ENCODE peak calls at places on chromosomes 1 and 21, in seven cellular contexts. One of them, this sample, is unnamed.

GRCh38 chr1:153985341-153985912 is 712 bp downstream of the RAB13 start:
- DNase-seq in nephron progenitor cell: no peak
- DNase-seq in prostate gland: no peak
- DNase-seq in uterus: peak
- DNase-seq in CD8-positive, alpha-beta T cell: no peak
- DNase-seq in epithelial cell of esophagus: no peak
- DNase-seq in heart right ventricle: no peak
- DNase-seq in this sample: no peak

GRCh38 chr1:112061056-112061455 is 71.6 kb upstream of the KCND3 start:
- DNase-seq in nephron progenitor cell: no peak
- DNase-seq in prostate gland: peak
- DNase-seq in uterus: no peak
- DNase-seq in CD8-positive, alpha-beta T cell: no peak
- DNase-seq in epithelial cell of esophagus: peak
- DNase-seq in heart right ventricle: no peak
- DNase-seq in this sample: no peak

GRCh38 chr21:15289896-15290841 is 225.4 kb upstream of the NRIP1 start:
- DNase-seq in nephron progenitor cell: peak
- DNase-seq in prostate gland: peak
- DNase-seq in uterus: no peak
- DNase-seq in CD8-positive, alpha-beta T cell: no peak
- DNase-seq in epithelial cell of esophagus: no peak
- DNase-seq in heart right ventricle: peak
- DNase-seq in this sample: no peak

GRCh38 chr1:34977858-34978257 is 7.3 kb downstream of the TMEM35B start:
- DNase-seq in nephron progenitor cell: no peak
- DNase-seq in prostate gland: no peak
- DNase-seq in uterus: no peak
- DNase-seq in CD8-positive, alpha-beta T cell: no peak
- DNase-seq in epithelial cell of esophagus: no peak
- DNase-seq in heart right ventricle: no peak
- DNase-seq in this sample: no peak

GRCh38 chr1:4665456-4665855 is 11.0 kb downstream of the AJAP1 start:
- DNase-seq in nephron progenitor cell: no peak
- DNase-seq in prostate gland: no peak
- DNase-seq in uterus: no peak
- DNase-seq in CD8-positive, alpha-beta T cell: no peak
- DNase-seq in epithelial cell of esophagus: no peak
- DNase-seq in heart right ventricle: no peak
- DNase-seq in this sample: no peak

GRCh38 chr1:22228074-22228473 is 85.2 kb upstream of the WNT4 start:
- DNase-seq in nephron progenitor cell: no peak
- DNase-seq in prostate gland: no peak
- DNase-seq in uterus: no peak
- DNase-seq in CD8-positive, alpha-beta T cell: no peak
- DNase-seq in epithelial cell of esophagus: no peak
- DNase-seq in heart right ventricle: no peak
- DNase-seq in this sample: no peak

GRCh38 chr1:27872059-27872801 is at the start of gene THEMIS2:
- DNase-seq in nephron progenitor cell: peak
- DNase-seq in prostate gland: no peak
- DNase-seq in uterus: peak
- DNase-seq in CD8-positive, alpha-beta T cell: peak
- DNase-seq in epithelial cell of esophagus: peak
- DNase-seq in heart right ventricle: peak
- DNase-seq in this sample: peak

GRCh38 chr1:207404849-207405525 is 49.1 kb upstream of the CR2 start:
- DNase-seq in nephron progenitor cell: no peak
- DNase-seq in prostate gland: no peak
- DNase-seq in uterus: no peak
- DNase-seq in CD8-positive, alpha-beta T cell: no peak
- DNase-seq in epithelial cell of esophagus: peak
- DNase-seq in heart right ventricle: no peak
- DNase-seq in this sample: peak

GRCh38 chr1:213686983-213687382 is 300.8 kb upstream of the PROX1 start:
- DNase-seq in nephron progenitor cell: no peak
- DNase-seq in prostate gland: no peak
- DNase-seq in uterus: no peak
- DNase-seq in CD8-positive, alpha-beta T cell: no peak
- DNase-seq in epithelial cell of esophagus: peak
- DNase-seq in heart right ventricle: no peak
- DNase-seq in this sample: no peak

GRCh38 chr1:53592985-53593757 is 134.0 kb downstream of the DMRTB1 start:
- DNase-seq in nephron progenitor cell: no peak
- DNase-seq in prostate gland: no peak
- DNase-seq in uterus: no peak
- DNase-seq in CD8-positive, alpha-beta T cell: no peak
- DNase-seq in epithelial cell of esophagus: no peak
- DNase-seq in heart right ventricle: no peak
- DNase-seq in this sample: no peak

GRCh38 chr21:24895885-24896734 is 711.2 kb downstream of the MRPL39 start:
- DNase-seq in nephron progenitor cell: no peak
- DNase-seq in prostate gland: peak
- DNase-seq in uterus: no peak
- DNase-seq in CD8-positive, alpha-beta T cell: no peak
- DNase-seq in epithelial cell of esophagus: no peak
- DNase-seq in heart right ventricle: no peak
- DNase-seq in this sample: no peak

GRCh38 chr21:39141502-39141901 is 41.7 kb downstream of the PSMG1 start:
- DNase-seq in nephron progenitor cell: no peak
- DNase-seq in prostate gland: no peak
- DNase-seq in uterus: no peak
- DNase-seq in CD8-positive, alpha-beta T cell: no peak
- DNase-seq in epithelial cell of esophagus: no peak
- DNase-seq in heart right ventricle: no peak
- DNase-seq in this sample: no peak

GRCh38 chr1:1200876-1201810 is 5.2 kb downstream of the TNFRSF18 start:
- DNase-seq in nephron progenitor cell: peak
- DNase-seq in prostate gland: peak
- DNase-seq in uterus: peak
- DNase-seq in CD8-positive, alpha-beta T cell: peak
- DNase-seq in epithelial cell of esophagus: peak
- DNase-seq in heart right ventricle: peak
- DNase-seq in this sample: peak

GRCh38 chr1:76428027-76428426 is 353.5 kb downstream of the ST6GALNAC3 start:
- DNase-seq in nephron progenitor cell: no peak
- DNase-seq in prostate gland: no peak
- DNase-seq in uterus: no peak
- DNase-seq in CD8-positive, alpha-beta T cell: no peak
- DNase-seq in epithelial cell of esophagus: no peak
- DNase-seq in heart right ventricle: no peak
- DNase-seq in this sample: no peak

GRCh38 chr1:64701071-64701470 is 43.8 kb upstream of the RAVER2 start:
- DNase-seq in nephron progenitor cell: no peak
- DNase-seq in prostate gland: no peak
- DNase-seq in uterus: no peak
- DNase-seq in CD8-positive, alpha-beta T cell: no peak
- DNase-seq in epithelial cell of esophagus: peak
- DNase-seq in heart right ventricle: no peak
- DNase-seq in this sample: no peak

GRCh38 chr1:199123615-199124014 is 484.8 kb downstream of the PTPRC start:
- DNase-seq in nephron progenitor cell: no peak
- DNase-seq in prostate gland: no peak
- DNase-seq in uterus: no peak
- DNase-seq in CD8-positive, alpha-beta T cell: no peak
- DNase-seq in epithelial cell of esophagus: no peak
- DNase-seq in heart right ventricle: no peak
- DNase-seq in this sample: no peak

GRCh38 chr1:105485207-105485606 is 1571.3 kb upstream of the PRMT6 start:
- DNase-seq in nephron progenitor cell: no peak
- DNase-seq in prostate gland: no peak
- DNase-seq in uterus: no peak
- DNase-seq in CD8-positive, alpha-beta T cell: no peak
- DNase-seq in epithelial cell of esophagus: peak
- DNase-seq in heart right ventricle: no peak
- DNase-seq in this sample: no peak

GRCh38 chr1:5522605-5523145 is 469.6 kb downstream of the NPHP4 start:
- DNase-seq in nephron progenitor cell: no peak
- DNase-seq in prostate gland: no peak
- DNase-seq in uterus: no peak
- DNase-seq in CD8-positive, alpha-beta T cell: no peak
- DNase-seq in epithelial cell of esophagus: no peak
- DNase-seq in heart right ventricle: no peak
- DNase-seq in this sample: no peak

GRCh38 chr1:59427155-59427554 is 130.3 kb downstream of the FGGY start:
- DNase-seq in nephron progenitor cell: no peak
- DNase-seq in prostate gland: no peak
- DNase-seq in uterus: no peak
- DNase-seq in CD8-positive, alpha-beta T cell: no peak
- DNase-seq in epithelial cell of esophagus: peak
- DNase-seq in heart right ventricle: peak
- DNase-seq in this sample: no peak

GRCh38 chr21:37552496-37553399 is 186.2 kb downstream of the DYRK1A start:
- DNase-seq in nephron progenitor cell: no peak
- DNase-seq in prostate gland: no peak
- DNase-seq in uterus: no peak
- DNase-seq in CD8-positive, alpha-beta T cell: no peak
- DNase-seq in epithelial cell of esophagus: no peak
- DNase-seq in heart right ventricle: peak
- DNase-seq in this sample: no peak

GRCh38 chr1:14549897-14550635 is 48.4 kb upstream of the KAZN start:
- DNase-seq in nephron progenitor cell: no peak
- DNase-seq in prostate gland: no peak
- DNase-seq in uterus: no peak
- DNase-seq in CD8-positive, alpha-beta T cell: no peak
- DNase-seq in epithelial cell of esophagus: no peak
- DNase-seq in heart right ventricle: no peak
- DNase-seq in this sample: no peak

GRCh38 chr1:115447672-115448071 is 109.6 kb upstream of the NGF start:
- DNase-seq in nephron progenitor cell: no peak
- DNase-seq in prostate gland: no peak
- DNase-seq in uterus: no peak
- DNase-seq in CD8-positive, alpha-beta T cell: no peak
- DNase-seq in epithelial cell of esophagus: no peak
- DNase-seq in heart right ventricle: no peak
- DNase-seq in this sample: no peak

GRCh38 chr1:210373628-210373877 is 44.9 kb downstream of the HHAT start:
- DNase-seq in nephron progenitor cell: no peak
- DNase-seq in prostate gland: no peak
- DNase-seq in uterus: no peak
- DNase-seq in CD8-positive, alpha-beta T cell: no peak
- DNase-seq in epithelial cell of esophagus: no peak
- DNase-seq in heart right ventricle: no peak
- DNase-seq in this sample: no peak

DNA sequence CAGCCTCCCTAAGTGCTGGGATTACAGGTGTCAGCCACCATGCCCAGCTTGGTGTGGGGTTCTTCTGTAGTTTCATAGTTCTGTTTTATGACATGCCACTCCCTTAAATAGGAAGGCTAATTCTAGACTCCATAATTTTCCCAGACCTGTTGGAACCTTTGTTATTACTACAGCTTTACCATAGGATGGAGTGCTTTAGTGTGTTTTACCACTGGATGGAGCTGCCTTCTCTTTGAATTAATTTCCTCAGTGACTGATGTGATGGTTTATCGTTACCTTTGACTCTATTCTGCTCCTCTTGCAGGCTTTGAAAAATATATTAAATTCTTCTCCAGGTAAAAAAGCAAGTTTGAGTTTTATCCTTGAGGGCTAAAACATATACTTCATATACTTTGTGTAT is 84.6 kb upstream of the NEK7 start:
- DNase-seq in nephron progenitor cell: no peak
- DNase-seq in prostate gland: no peak
- DNase-seq in uterus: no peak
- DNase-seq in CD8-positive, alpha-beta T cell: no peak
- DNase-seq in epithelial cell of esophagus: peak
- DNase-seq in heart right ventricle: no peak
- DNase-seq in this sample: no peak
- TF ChIP-seq CTCF in nephron progenitor cell: no peak
- TF ChIP-seq CTCF in prostate gland: no peak
- TF ChIP-seq CTCF in uterus: no peak
- TF ChIP-seq CTCF in CD8-positive, alpha-beta T cell: no peak
- TF ChIP-seq CTCF in epithelial cell of esophagus: peak
- TF ChIP-seq CTCF in heart right ventricle: no peak
- TF ChIP-seq CTCF in this sample: peak

GRCh38 chr21:30689822-30690221 is 28.8 kb downstream of the KRTAP21-3 start:
- DNase-seq in nephron progenitor cell: no peak
- DNase-seq in prostate gland: no peak
- DNase-seq in uterus: no peak
- DNase-seq in CD8-positive, alpha-beta T cell: no peak
- DNase-seq in epithelial cell of esophagus: no peak
- DNase-seq in heart right ventricle: no peak
- DNase-seq in this sample: no peak

GRCh38 chr21:30680586-30680985 is 37.9 kb downstream of the KRTAP20-3 start:
- DNase-seq in nephron progenitor cell: no peak
- DNase-seq in prostate gland: no peak
- DNase-seq in uterus: no peak
- DNase-seq in CD8-positive, alpha-beta T cell: no peak
- DNase-seq in epithelial cell of esophagus: no peak
- DNase-seq in heart right ventricle: no peak
- DNase-seq in this sample: no peak

GRCh38 chr21:30684506-30684905 is 34.1 kb downstream of the KRTAP21-3 start:
- DNase-seq in nephron progenitor cell: no peak
- DNase-seq in prostate gland: no peak
- DNase-seq in uterus: no peak
- DNase-seq in CD8-positive, alpha-beta T cell: no peak
- DNase-seq in epithelial cell of esophagus: no peak
- DNase-seq in heart right ventricle: no peak
- DNase-seq in this sample: no peak
- TF ChIP-seq CTCF in nephron progenitor cell: no peak
- TF ChIP-seq CTCF in prostate gland: no peak
- TF ChIP-seq CTCF in uterus: no peak
- TF ChIP-seq CTCF in CD8-positive, alpha-beta T cell: no peak
- TF ChIP-seq CTCF in epithelial cell of esophagus: no peak
- TF ChIP-seq CTCF in heart right ventricle: no peak
- TF ChIP-seq CTCF in this sample: no peak

DNA sequence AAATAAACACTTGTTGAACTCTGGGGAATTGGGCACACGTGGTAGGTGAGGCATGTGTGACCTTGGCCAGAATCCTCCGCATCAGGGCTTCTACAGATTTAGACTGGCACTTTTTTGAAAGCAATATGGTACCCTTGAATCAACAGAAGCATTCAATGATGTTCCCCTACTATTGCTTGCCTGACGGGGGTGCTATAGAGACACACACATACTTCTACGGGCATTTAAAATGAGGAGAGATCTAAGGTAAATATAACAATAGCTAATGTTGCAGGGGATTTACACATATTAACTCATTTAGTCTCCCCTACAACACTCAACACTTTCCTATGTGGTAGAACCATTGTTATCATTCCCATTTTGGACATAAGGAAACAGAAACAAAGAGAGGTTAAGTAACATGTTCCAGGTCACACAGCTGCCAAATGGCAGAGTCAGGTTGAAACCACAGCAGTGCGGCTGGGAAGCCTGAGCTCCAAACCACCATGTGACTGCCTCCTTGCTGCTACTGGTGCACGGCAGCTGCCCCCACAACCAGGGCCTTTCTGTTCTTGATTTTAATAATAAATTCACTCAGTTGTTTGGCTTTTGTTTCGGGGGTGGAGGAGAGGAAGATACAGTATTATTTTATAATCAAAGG is 147.4 kb downstream of the ZNF281 start:
- DNase-seq in nephron progenitor cell: no peak
- DNase-seq in prostate gland: no peak
- DNase-seq in uterus: no peak
- DNase-seq in CD8-positive, alpha-beta T cell: no peak
- DNase-seq in epithelial cell of esophagus: no peak
- DNase-seq in heart right ventricle: no peak
- DNase-seq in this sample: peak
- TF ChIP-seq CTCF in nephron progenitor cell: no peak
- TF ChIP-seq CTCF in prostate gland: no peak
- TF ChIP-seq CTCF in uterus: no peak
- TF ChIP-seq CTCF in CD8-positive, alpha-beta T cell: no peak
- TF ChIP-seq CTCF in epithelial cell of esophagus: no peak
- TF ChIP-seq CTCF in heart right ventricle: no peak
- TF ChIP-seq CTCF in this sample: peak

GRCh38 chr1:13469343-13469742 is 44.5 kb downstream of the LRRC38 start:
- DNase-seq in nephron progenitor cell: no peak
- DNase-seq in prostate gland: no peak
- DNase-seq in uterus: no peak
- DNase-seq in CD8-positive, alpha-beta T cell: no peak
- DNase-seq in epithelial cell of esophagus: peak
- DNase-seq in heart right ventricle: no peak
- DNase-seq in this sample: peak
- TF ChIP-seq CTCF in nephron progenitor cell: no peak
- TF ChIP-seq CTCF in prostate gland: no peak
- TF ChIP-seq CTCF in uterus: no peak
- TF ChIP-seq CTCF in CD8-positive, alpha-beta T cell: no peak
- TF ChIP-seq CTCF in epithelial cell of esophagus: no peak
- TF ChIP-seq CTCF in heart right ventricle: no peak
- TF ChIP-seq CTCF in this sample: no peak